ENCODE peak calls at places on chromosomes 5 and 9, in four cellular contexts. U is GM23338, M is HCT116, S is hepatocyte. P is an unnamed sample.

GRCh38 chr5:114055810-114056476 is 305.9 kb upstream of the KCNN2 start:
- DNase-seq in U (peak; percentile 67), S (peak; percentile 13), M (no peak), P (no peak)

GRCh38 chr5:149452665-149453617 is 73.8 kb upstream of the IL17B start:
- DNase-seq in U (peak; percentile 44), S (peak; percentile 76), M (no peak), P (no peak)

GRCh38 chr5:159416438-159416837 is 86.2 kb upstream of the IL12B start:
- DNase-seq in M (no peak), S (no peak), U (no peak), P (no peak)

GRCh38 chr9:123640792-123641222 is 284.8 kb downstream of the CRB2 start:
- DNase-seq in S (no peak), M (no peak), U (no peak), P (no peak)

GRCh38 chr5:122703214-122703613 is 71.7 kb upstream of the SNX2 start:
- DNase-seq in M (no peak), S (no peak), U (no peak), P (no peak)

GRCh38 chr5:96687812-96688453 is 25.8 kb downstream of the CAST start:
- DNase-seq in U (peak; percentile 56), S (peak; percentile 52), M (peak; percentile 39), P (peak; percentile 58)

GRCh38 chr9:35294066-35294465 is 132.3 kb downstream of the UNC13B start:
- DNase-seq in U (no peak), S (no peak), M (no peak), P (no peak)

GRCh38 chr9:21831841-21832509 is 29.5 kb downstream of the MTAP start:
- DNase-seq in M (no peak), S (peak; percentile 48), U (no peak), P (peak; percentile 16)

GRCh38 chr5:10403829-10404228 is 37.9 kb upstream of the ROPN1L start:
- DNase-seq in U (no peak), M (no peak), S (no peak), P (no peak)

GRCh38 chr5:10399839-10400238 is 41.8 kb upstream of the ROPN1L start:
- DNase-seq in M (no peak), S (no peak), U (no peak), P (no peak)

GRCh38 chr5:10400834-10401233 is 40.8 kb upstream of the ROPN1L start:
- DNase-seq in S (no peak), U (no peak), M (no peak), P (no peak)

GRCh38 chr5:10401499-10401898 is 40.2 kb upstream of the ROPN1L start:
- DNase-seq in M (no peak), S (no peak), U (no peak), P (no peak)

GRCh38 chr5:10400411-10400810 is 41.3 kb upstream of the ROPN1L start:
- DNase-seq in S (no peak), M (no peak), U (no peak), P (no peak)
- H3K36me3 ChIP-seq in S (no peaks in the 10 kb centered on the region), M (peaks cover 25% of the 10 kb centered on the region), U (peaks cover 9% of the 10 kb centered on the region), P (peaks cover 87% of the 10 kb centered on the region)

GRCh38 chr9:130043654-130044623 is 950 bp upstream of the FNBP1 start:
- DNase-seq in U (peak; percentile 62), S (peak; percentile 65), M (no peak), P (no peak)

GRCh38 chr9:130042931-130043653 is at the start of gene FNBP1:
- DNase-seq in S (peak; percentile 92), U (peak; percentile 88), M (no peak), P (peak; percentile 84)

GRCh38 chr9:130040901-130041647 is 1.9 kb downstream of the FNBP1 start:
- DNase-seq in M (no peak), U (no peak), S (no peak), P (no peak)

GRCh38 chr9:130041648-130042405 is 1.2 kb downstream of the FNBP1 start:
- DNase-seq in S (peak; percentile 29), U (peak; percentile 45), M (no peak), P (no peak)

GRCh38 chr9:130042406-130042930 is 521 bp downstream of the FNBP1 start:
- DNase-seq in M (no peak), U (peak; percentile 67), S (peak; percentile 52), P (peak; percentile 42)
- H3K79me2 ChIP-seq in M (peaks cover 21% of the 10 kb centered on the region), U (peaks cover 40% of the 10 kb centered on the region), S (peaks cover 45% of the 10 kb centered on the region), P (peaks cover 62% of the 10 kb centered on the region)

GRCh38 chr5:103525366-103525765 is 37.2 kb downstream of the NUDT12 start:
- DNase-seq in U (no peak), S (no peak), M (no peak), P (no peak)

GRCh38 chr5:103523319-103523718 is 39.3 kb downstream of the NUDT12 start:
- DNase-seq in M (no peak), S (peak; percentile 66), U (no peak), P (no peak)

GRCh38 chr5:103514381-103514780 is 48.2 kb downstream of the NUDT12 start:
- DNase-seq in M (no peak), S (no peak), U (no peak), P (no peak)

GRCh38 chr5:103522586-103522985 is 40.0 kb downstream of the NUDT12 start:
- DNase-seq in U (peak; percentile 18), S (peak; percentile 43), M (no peak), P (no peak)

GRCh38 chr5:103519550-103519949 is 43.0 kb downstream of the NUDT12 start:
- DNase-seq in S (peak; percentile 19), M (no peak), U (peak; percentile 77), P (no peak)
- TF ChIP-seq EZH2phosphoT487 in S (no peak), M (no peak), U (no peak), P (no peak)

DNA sequence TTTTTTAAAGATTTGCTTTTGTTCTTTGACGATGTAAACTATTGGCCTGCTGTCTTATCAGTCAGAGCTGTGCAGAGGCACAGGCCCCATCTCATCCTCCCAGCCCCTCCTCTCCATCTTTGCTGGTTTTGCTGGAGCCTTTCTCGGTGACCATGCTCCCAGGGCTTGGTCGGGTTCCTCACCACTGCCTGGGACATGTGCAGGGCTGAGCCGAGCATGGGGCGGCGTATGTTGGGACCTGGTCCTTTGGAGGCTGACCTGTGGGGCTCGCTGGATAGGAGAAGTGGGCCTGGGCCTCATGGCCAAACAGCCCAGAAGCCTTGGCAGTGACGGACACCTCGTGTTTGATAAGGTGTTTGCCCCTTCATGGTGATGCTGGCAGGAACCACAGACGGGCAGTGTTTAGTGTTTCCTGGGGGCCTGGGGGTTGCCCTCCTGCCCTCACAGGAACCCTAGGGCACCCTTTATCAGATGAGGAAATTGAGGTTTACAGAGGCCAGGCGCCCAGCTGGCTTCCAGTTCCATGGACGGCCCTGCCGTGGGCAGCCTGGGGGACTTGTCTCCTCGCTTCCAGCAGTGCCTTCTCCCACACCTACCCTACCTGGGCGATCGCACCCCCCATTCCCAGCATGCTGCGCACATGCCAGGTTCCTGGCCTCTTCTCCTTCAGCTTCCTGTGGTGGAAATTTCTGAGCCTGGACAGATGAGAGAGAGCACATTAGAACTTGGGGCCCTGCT is 27.6 kb downstream of the TRAF2 start:
- DNase-seq in M (no peak), U (no peak), S (no peak), P (no peak)
- H3K36me3 ChIP-seq in M (peaks cover 30% of the 10 kb centered on the region), U (no peaks in the 10 kb centered on the region), S (no peaks in the 10 kb centered on the region), P (peaks cover 81% of the 10 kb centered on the region)

GRCh38 chr5:87311400-87312279 is 44.0 kb downstream of the RASA1 start:
- DNase-seq in U (no peak), S (peak; percentile 61), M (no peak), P (no peak)
- H3K79me2 ChIP-seq in U (peaks cover 82% of the 10 kb centered on the region), S (peaks cover 95% of the 10 kb centered on the region), M (peaks cover 77% of the 10 kb centered on the region), P (peaks cover 15% of the 10 kb centered on the region)

P was measured in OCI-LY7.